ENCODE peak calls at places on chromosomes 4 and X, in ten cellular contexts. One of them, this sample, is unnamed. For H3K27me3 and H3K36me3, the result is how much of the 10 kb centered on the place peaks cover.

GRCh38 chr4:47372561-47372960 is 90.9 kb downstream of the COMMD8 start:
- DNase-seq in transverse colon: no peak
- DNase-seq in SK-N-SH: peak
- DNase-seq in breast epithelium: no peak
- DNase-seq in endothelial cell of umbilical vein: no peak
- DNase-seq in spleen: no peak
- DNase-seq in HCT116: no peak
- DNase-seq in sigmoid colon: no peak
- DNase-seq in prostate gland: no peak
- DNase-seq in GM12878: no peak
- DNase-seq in this sample: no peak

GRCh38 chr4:140137654-140138053 is 16.3 kb downstream of the MAML3 start:
- DNase-seq in transverse colon: no peak
- DNase-seq in SK-N-SH: no peak
- DNase-seq in breast epithelium: no peak
- DNase-seq in endothelial cell of umbilical vein: peak
- DNase-seq in spleen: no peak
- DNase-seq in HCT116: no peak
- DNase-seq in sigmoid colon: no peak
- DNase-seq in prostate gland: peak
- DNase-seq in GM12878: no peak
- DNase-seq in this sample: no peak

GRCh38 chr4:13700196-13701140 is 72.9 kb upstream of the BOD1L1 start:
- DNase-seq in transverse colon: no peak
- DNase-seq in SK-N-SH: no peak
- DNase-seq in breast epithelium: no peak
- DNase-seq in endothelial cell of umbilical vein: no peak
- DNase-seq in spleen: no peak
- DNase-seq in HCT116: no peak
- DNase-seq in sigmoid colon: no peak
- DNase-seq in prostate gland: no peak
- DNase-seq in GM12878: no peak
- DNase-seq in this sample: peak

GRCh38 chrX:9383655-9384054 is 81.2 kb upstream of the TBL1X start:
- DNase-seq in transverse colon: no peak
- DNase-seq in SK-N-SH: no peak
- DNase-seq in breast epithelium: no peak
- DNase-seq in endothelial cell of umbilical vein: no peak
- DNase-seq in spleen: no peak
- DNase-seq in HCT116: no peak
- DNase-seq in sigmoid colon: no peak
- DNase-seq in prostate gland: no peak
- DNase-seq in GM12878: no peak
- DNase-seq in this sample: no peak

GRCh38 chr4:173074501-173074946 is 94.1 kb upstream of the GALNT7 start:
- DNase-seq in transverse colon: no peak
- DNase-seq in SK-N-SH: no peak
- DNase-seq in breast epithelium: no peak
- DNase-seq in endothelial cell of umbilical vein: no peak
- DNase-seq in spleen: no peak
- DNase-seq in HCT116: peak
- DNase-seq in sigmoid colon: no peak
- DNase-seq in prostate gland: no peak
- DNase-seq in GM12878: no peak
- DNase-seq in this sample: peak

GRCh38 chr4:16857425-16857824 is 41.0 kb downstream of the LDB2 start:
- DNase-seq in transverse colon: no peak
- DNase-seq in SK-N-SH: no peak
- DNase-seq in breast epithelium: no peak
- DNase-seq in endothelial cell of umbilical vein: peak
- DNase-seq in spleen: no peak
- DNase-seq in HCT116: no peak
- DNase-seq in sigmoid colon: no peak
- DNase-seq in prostate gland: no peak
- DNase-seq in GM12878: no peak
- DNase-seq in this sample: no peak

GRCh38 chrX:43423876-43424275 is 232.2 kb upstream of the MAOA start:
- DNase-seq in transverse colon: no peak
- DNase-seq in SK-N-SH: no peak
- DNase-seq in breast epithelium: no peak
- DNase-seq in endothelial cell of umbilical vein: no peak
- DNase-seq in spleen: no peak
- DNase-seq in HCT116: no peak
- DNase-seq in sigmoid colon: no peak
- DNase-seq in prostate gland: no peak
- DNase-seq in GM12878: no peak
- DNase-seq in this sample: no peak

GRCh38 chr4:25956260-25956659 is 42.2 kb downstream of the SMIM20 start:
- DNase-seq in transverse colon: no peak
- DNase-seq in SK-N-SH: peak
- DNase-seq in breast epithelium: no peak
- DNase-seq in endothelial cell of umbilical vein: no peak
- DNase-seq in spleen: no peak
- DNase-seq in HCT116: no peak
- DNase-seq in sigmoid colon: no peak
- DNase-seq in prostate gland: no peak
- DNase-seq in GM12878: no peak
- DNase-seq in this sample: no peak

GRCh38 chr4:122458625-122459024 is 2.1 kb upstream of the IL2 start:
- DNase-seq in transverse colon: no peak
- DNase-seq in SK-N-SH: no peak
- DNase-seq in breast epithelium: no peak
- DNase-seq in endothelial cell of umbilical vein: peak
- DNase-seq in spleen: no peak
- DNase-seq in HCT116: no peak
- DNase-seq in sigmoid colon: no peak
- DNase-seq in prostate gland: no peak
- DNase-seq in GM12878: no peak
- DNase-seq in this sample: peak

GRCh38 chrX:9829308-9830267 is 43.4 kb downstream of the SHROOM2 start:
- DNase-seq in transverse colon: no peak
- DNase-seq in SK-N-SH: no peak
- DNase-seq in breast epithelium: no peak
- DNase-seq in endothelial cell of umbilical vein: no peak
- DNase-seq in spleen: no peak
- DNase-seq in HCT116: peak
- DNase-seq in sigmoid colon: no peak
- DNase-seq in prostate gland: no peak
- DNase-seq in GM12878: peak
- DNase-seq in this sample: no peak

GRCh38 chrX:39665830-39666518 is 431.8 kb downstream of the BCOR start:
- DNase-seq in transverse colon: no peak
- DNase-seq in SK-N-SH: no peak
- DNase-seq in breast epithelium: no peak
- DNase-seq in endothelial cell of umbilical vein: no peak
- DNase-seq in spleen: no peak
- DNase-seq in HCT116: no peak
- DNase-seq in sigmoid colon: no peak
- DNase-seq in prostate gland: no peak
- DNase-seq in GM12878: no peak
- DNase-seq in this sample: no peak

GRCh38 chrX:31545726-31546125 is 473.9 kb upstream of the FTHL17 start:
- DNase-seq in transverse colon: no peak
- DNase-seq in SK-N-SH: no peak
- DNase-seq in breast epithelium: no peak
- DNase-seq in endothelial cell of umbilical vein: peak
- DNase-seq in spleen: no peak
- DNase-seq in HCT116: no peak
- DNase-seq in sigmoid colon: no peak
- DNase-seq in prostate gland: no peak
- DNase-seq in GM12878: no peak
- DNase-seq in this sample: no peak

GRCh38 chr4:76023381-76023780 is at the start of gene CXCL10:
- DNase-seq in transverse colon: no peak
- DNase-seq in SK-N-SH: no peak
- DNase-seq in breast epithelium: no peak
- DNase-seq in endothelial cell of umbilical vein: no peak
- DNase-seq in spleen: no peak
- DNase-seq in HCT116: no peak
- DNase-seq in sigmoid colon: no peak
- DNase-seq in prostate gland: no peak
- DNase-seq in GM12878: no peak
- DNase-seq in this sample: no peak

GRCh38 chr4:40956726-40957255 is 207.0 kb downstream of the NSUN7 start:
- DNase-seq in transverse colon: no peak
- DNase-seq in SK-N-SH: no peak
- DNase-seq in breast epithelium: no peak
- DNase-seq in endothelial cell of umbilical vein: no peak
- DNase-seq in spleen: no peak
- DNase-seq in HCT116: no peak
- DNase-seq in sigmoid colon: no peak
- DNase-seq in prostate gland: no peak
- DNase-seq in GM12878: no peak
- DNase-seq in this sample: no peak

GRCh38 chrX:19658030-19658429 is 142.7 kb upstream of the MAP3K15 start:
- DNase-seq in transverse colon: no peak
- DNase-seq in SK-N-SH: no peak
- DNase-seq in breast epithelium: no peak
- DNase-seq in endothelial cell of umbilical vein: no peak
- DNase-seq in spleen: no peak
- DNase-seq in HCT116: no peak
- DNase-seq in sigmoid colon: no peak
- DNase-seq in prostate gland: no peak
- DNase-seq in GM12878: no peak
- DNase-seq in this sample: no peak

GRCh38 chr4:56892686-56893085 is 15.0 kb upstream of the REST start:
- DNase-seq in transverse colon: no peak
- DNase-seq in SK-N-SH: no peak
- DNase-seq in breast epithelium: no peak
- DNase-seq in endothelial cell of umbilical vein: no peak
- DNase-seq in spleen: no peak
- DNase-seq in HCT116: no peak
- DNase-seq in sigmoid colon: no peak
- DNase-seq in prostate gland: no peak
- DNase-seq in GM12878: no peak
- DNase-seq in this sample: no peak

GRCh38 chr4:8210631-8211030 is 11.5 kb downstream of the SH3TC1 start:
- DNase-seq in transverse colon: no peak
- DNase-seq in SK-N-SH: no peak
- DNase-seq in breast epithelium: no peak
- DNase-seq in endothelial cell of umbilical vein: no peak
- DNase-seq in spleen: no peak
- DNase-seq in HCT116: no peak
- DNase-seq in sigmoid colon: no peak
- DNase-seq in prostate gland: no peak
- DNase-seq in GM12878: no peak
- DNase-seq in this sample: no peak

GRCh38 chr4:150206981-150207380 is 128.7 kb downstream of the DCLK2 start:
- DNase-seq in transverse colon: no peak
- DNase-seq in SK-N-SH: peak
- DNase-seq in breast epithelium: no peak
- DNase-seq in endothelial cell of umbilical vein: no peak
- DNase-seq in spleen: no peak
- DNase-seq in HCT116: no peak
- DNase-seq in sigmoid colon: no peak
- DNase-seq in prostate gland: no peak
- DNase-seq in GM12878: no peak
- DNase-seq in this sample: no peak
- TF ChIP-seq POLR2AphosphoS5 in transverse colon: no peak
- TF ChIP-seq POLR2AphosphoS5 in SK-N-SH: no peak
- TF ChIP-seq POLR2AphosphoS5 in breast epithelium: no peak
- TF ChIP-seq POLR2AphosphoS5 in endothelial cell of umbilical vein: no peak
- TF ChIP-seq POLR2AphosphoS5 in spleen: no peak
- TF ChIP-seq POLR2AphosphoS5 in HCT116: no peak
- TF ChIP-seq POLR2AphosphoS5 in sigmoid colon: no peak
- TF ChIP-seq POLR2AphosphoS5 in prostate gland: no peak
- TF ChIP-seq POLR2AphosphoS5 in GM12878: no peak
- TF ChIP-seq POLR2AphosphoS5 in this sample: no peak

GRCh38 chrX:114582698-114583395 is 1.0 kb upstream of the HTR2C start:
- DNase-seq in transverse colon: no peak
- DNase-seq in SK-N-SH: no peak
- DNase-seq in breast epithelium: no peak
- DNase-seq in endothelial cell of umbilical vein: no peak
- DNase-seq in spleen: no peak
- DNase-seq in HCT116: no peak
- DNase-seq in sigmoid colon: no peak
- DNase-seq in prostate gland: no peak
- DNase-seq in GM12878: no peak
- DNase-seq in this sample: no peak
- H3K27me3 ChIP-seq in transverse colon: half or more
- H3K27me3 ChIP-seq in SK-N-SH: half or more
- H3K27me3 ChIP-seq in breast epithelium: half or more
- H3K27me3 ChIP-seq in endothelial cell of umbilical vein: under half
- H3K27me3 ChIP-seq in spleen: under half
- H3K27me3 ChIP-seq in HCT116: under half
- H3K27me3 ChIP-seq in sigmoid colon: under half
- H3K27me3 ChIP-seq in prostate gland: under half
- H3K27me3 ChIP-seq in GM12878: under half
- H3K27me3 ChIP-seq in this sample: under half

GRCh38 chr4:1221155-1221870 is 27.6 kb downstream of the CTBP1 start:
- DNase-seq in transverse colon: no peak
- DNase-seq in SK-N-SH: no peak
- DNase-seq in breast epithelium: no peak
- DNase-seq in endothelial cell of umbilical vein: no peak
- DNase-seq in spleen: no peak
- DNase-seq in HCT116: no peak
- DNase-seq in sigmoid colon: no peak
- DNase-seq in prostate gland: no peak
- DNase-seq in GM12878: no peak
- DNase-seq in this sample: no peak
- H3K36me3 ChIP-seq in transverse colon: under half
- H3K36me3 ChIP-seq in SK-N-SH: under half
- H3K36me3 ChIP-seq in breast epithelium: under half
- H3K36me3 ChIP-seq in endothelial cell of umbilical vein: under half
- H3K36me3 ChIP-seq in spleen: half or more
- H3K36me3 ChIP-seq in HCT116: under half
- H3K36me3 ChIP-seq in sigmoid colon: half or more
- H3K36me3 ChIP-seq in prostate gland: under half
- H3K36me3 ChIP-seq in GM12878: under half
- H3K36me3 ChIP-seq in this sample: under half

DNA sequence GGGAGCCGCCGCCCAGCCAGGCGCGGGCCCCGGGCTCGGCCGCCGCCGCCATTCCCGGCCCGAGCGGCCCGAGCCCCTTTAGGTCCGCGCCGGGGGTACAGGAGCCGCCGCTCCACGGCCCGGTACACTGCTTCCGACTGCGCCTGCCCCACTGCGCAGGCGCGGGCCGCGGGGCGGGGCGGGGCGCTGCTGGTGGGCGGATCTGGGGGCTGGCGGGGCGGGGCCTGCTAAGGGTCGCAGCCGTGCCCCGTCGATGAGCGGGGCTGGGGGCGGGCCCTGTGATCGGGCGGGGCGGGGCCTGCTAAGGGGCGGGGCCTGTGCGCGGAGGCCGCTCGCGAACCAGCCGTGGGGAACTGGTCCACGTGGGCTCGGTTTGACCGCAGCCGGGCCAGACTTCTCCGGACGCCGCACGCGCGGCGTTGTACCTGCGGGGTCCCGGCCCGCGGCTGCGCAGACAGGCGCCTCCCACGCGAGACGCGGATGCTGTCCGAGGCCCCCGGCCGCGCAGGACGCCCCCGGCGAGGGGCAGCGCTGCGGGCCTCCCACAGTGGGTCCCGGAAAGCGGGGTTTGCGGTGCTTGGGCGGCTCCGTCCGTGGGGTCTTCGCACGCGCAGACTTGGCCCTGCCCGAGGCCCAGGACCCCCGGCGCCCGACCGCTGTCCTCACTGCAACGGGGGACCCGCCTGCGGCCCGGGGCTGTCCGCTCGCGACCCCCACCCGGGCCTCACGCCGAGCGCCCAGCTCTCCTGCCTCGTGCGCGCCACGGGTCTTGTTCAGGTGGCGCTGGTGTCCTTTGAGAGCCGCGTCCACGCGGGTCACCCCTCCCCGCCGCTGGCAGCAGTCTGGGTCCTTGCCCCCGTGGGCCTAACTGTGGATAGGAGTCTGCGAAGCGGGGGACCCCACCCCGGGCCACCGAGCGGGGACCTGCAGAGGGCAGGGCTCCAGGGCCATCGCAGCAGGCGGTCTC is at the start of gene DGKQ:
- DNase-seq in transverse colon: peak
- DNase-seq in SK-N-SH: peak
- DNase-seq in breast epithelium: peak
- DNase-seq in endothelial cell of umbilical vein: peak
- DNase-seq in spleen: peak
- DNase-seq in HCT116: no peak
- DNase-seq in sigmoid colon: peak
- DNase-seq in prostate gland: peak
- DNase-seq in GM12878: no peak
- DNase-seq in this sample: no peak
- TF ChIP-seq POLR2AphosphoS5 in transverse colon: peak
- TF ChIP-seq POLR2AphosphoS5 in SK-N-SH: peak
- TF ChIP-seq POLR2AphosphoS5 in breast epithelium: no peak
- TF ChIP-seq POLR2AphosphoS5 in endothelial cell of umbilical vein: no peak
- TF ChIP-seq POLR2AphosphoS5 in spleen: peak
- TF ChIP-seq POLR2AphosphoS5 in HCT116: peak
- TF ChIP-seq POLR2AphosphoS5 in sigmoid colon: no peak
- TF ChIP-seq POLR2AphosphoS5 in prostate gland: no peak
- TF ChIP-seq POLR2AphosphoS5 in GM12878: no peak
- TF ChIP-seq POLR2AphosphoS5 in this sample: no peak